ENCODE peak calls at places on chromosome 16, in nine cellular contexts. One of them, this sample, is unnamed.

GRCh38 chr16:81137012-81137335 is 40.8 kb upstream of the GCSH start:
- DNase-seq in ACHN: no peak
- DNase-seq in body of pancreas: no peak
- DNase-seq in GM04503: peak
- DNase-seq in HTR-8/SVneo: no peak
- DNase-seq in HEK293T: no peak
- DNase-seq in ELF-1: peak
- DNase-seq in epithelial cell of esophagus: peak
- DNase-seq in HT-29: no peak
- DNase-seq in this sample: peak

GRCh38 chr16:4517812-4518211 is 20.8 kb downstream of the CDIP1 start:
- DNase-seq in ACHN: peak
- DNase-seq in body of pancreas: peak
- DNase-seq in GM04503: no peak
- DNase-seq in HTR-8/SVneo: peak
- DNase-seq in HEK293T: peak
- DNase-seq in ELF-1: peak
- DNase-seq in epithelial cell of esophagus: peak
- DNase-seq in HT-29: peak
- DNase-seq in this sample: peak

GRCh38 chr16:57479043-57479421 is 7.3 kb downstream of the DOK4 start:
- DNase-seq in ACHN: no peak
- DNase-seq in body of pancreas: no peak
- DNase-seq in GM04503: no peak
- DNase-seq in HTR-8/SVneo: no peak
- DNase-seq in HEK293T: no peak
- DNase-seq in ELF-1: no peak
- DNase-seq in epithelial cell of esophagus: no peak
- DNase-seq in HT-29: no peak
- DNase-seq in this sample: no peak

GRCh38 chr16:15041260-15042011 is 14.4 kb downstream of the NTAN1 start:
- DNase-seq in ACHN: no peak
- DNase-seq in body of pancreas: peak
- DNase-seq in GM04503: peak
- DNase-seq in HTR-8/SVneo: no peak
- DNase-seq in HEK293T: no peak
- DNase-seq in ELF-1: peak
- DNase-seq in epithelial cell of esophagus: no peak
- DNase-seq in HT-29: peak
- DNase-seq in this sample: peak

GRCh38 chr16:88632587-88632930 is 5.8 kb upstream of the IL17C start:
- DNase-seq in ACHN: no peak
- DNase-seq in body of pancreas: no peak
- DNase-seq in GM04503: no peak
- DNase-seq in HTR-8/SVneo: no peak
- DNase-seq in HEK293T: no peak
- DNase-seq in ELF-1: no peak
- DNase-seq in epithelial cell of esophagus: no peak
- DNase-seq in HT-29: no peak
- DNase-seq in this sample: no peak

GRCh38 chr16:380837-381787 is 666 bp downstream of the PGAP6 start:
- DNase-seq in ACHN: peak
- DNase-seq in body of pancreas: peak
- DNase-seq in GM04503: no peak
- DNase-seq in HTR-8/SVneo: no peak
- DNase-seq in HEK293T: peak
- DNase-seq in ELF-1: peak
- DNase-seq in epithelial cell of esophagus: no peak
- DNase-seq in HT-29: no peak
- DNase-seq in this sample: no peak

GRCh38 chr16:16933861-16934260 is 536.9 kb downstream of the XYLT1 start:
- DNase-seq in ACHN: no peak
- DNase-seq in body of pancreas: no peak
- DNase-seq in GM04503: no peak
- DNase-seq in HTR-8/SVneo: no peak
- DNase-seq in HEK293T: no peak
- DNase-seq in ELF-1: peak
- DNase-seq in epithelial cell of esophagus: no peak
- DNase-seq in HT-29: no peak
- DNase-seq in this sample: no peak

GRCh38 chr16:14492614-14493013 is 137.4 kb downstream of the PARN start:
- DNase-seq in ACHN: no peak
- DNase-seq in body of pancreas: no peak
- DNase-seq in GM04503: no peak
- DNase-seq in HTR-8/SVneo: no peak
- DNase-seq in HEK293T: no peak
- DNase-seq in ELF-1: no peak
- DNase-seq in epithelial cell of esophagus: no peak
- DNase-seq in HT-29: no peak
- DNase-seq in this sample: no peak

GRCh38 chr16:82135844-82136243 is 34.2 kb downstream of the MPHOSPH6 start:
- DNase-seq in ACHN: peak
- DNase-seq in body of pancreas: peak
- DNase-seq in GM04503: no peak
- DNase-seq in HTR-8/SVneo: no peak
- DNase-seq in HEK293T: no peak
- DNase-seq in ELF-1: no peak
- DNase-seq in epithelial cell of esophagus: no peak
- DNase-seq in HT-29: no peak
- DNase-seq in this sample: no peak

GRCh38 chr16:54846761-54847160 is 83.9 kb upstream of the IRX5 start:
- DNase-seq in ACHN: peak
- DNase-seq in body of pancreas: peak
- DNase-seq in GM04503: no peak
- DNase-seq in HTR-8/SVneo: no peak
- DNase-seq in HEK293T: no peak
- DNase-seq in ELF-1: no peak
- DNase-seq in epithelial cell of esophagus: peak
- DNase-seq in HT-29: peak
- DNase-seq in this sample: no peak

GRCh38 chr16:49588729-49589384 is 215.3 kb downstream of the C16orf78 start:
- DNase-seq in ACHN: no peak
- DNase-seq in body of pancreas: no peak
- DNase-seq in GM04503: no peak
- DNase-seq in HTR-8/SVneo: no peak
- DNase-seq in HEK293T: no peak
- DNase-seq in ELF-1: no peak
- DNase-seq in epithelial cell of esophagus: no peak
- DNase-seq in HT-29: no peak
- DNase-seq in this sample: no peak

GRCh38 chr16:3479654-3480216 is 15.6 kb downstream of the C16orf90 start:
- DNase-seq in ACHN: no peak
- DNase-seq in body of pancreas: no peak
- DNase-seq in GM04503: no peak
- DNase-seq in HTR-8/SVneo: no peak
- DNase-seq in HEK293T: no peak
- DNase-seq in ELF-1: no peak
- DNase-seq in epithelial cell of esophagus: no peak
- DNase-seq in HT-29: no peak
- DNase-seq in this sample: no peak